ENCODE peak calls at places on chromosomes 5 and 9, in four cellular contexts. A, U, F and Q are unnamed samples.

GRCh38 chr9:107188376-107188775 is 94.7 kb upstream of the RAD23B start:
- DNase-seq in A (no peak), U (no peak), F (no peak), Q (no peak)

GRCh38 chr5:131769961-131770360 is 26.9 kb downstream of the FNIP1 start:
- DNase-seq in A (peak), U (no peak), F (no peak), Q (no peak)

GRCh38 chr5:68379275-68380026 is 163.9 kb downstream of the PIK3R1 start:
- DNase-seq in A (no peak), U (no peak), F (no peak), Q (no peak)

GRCh38 chr9:136403538-136403914 is 3.6 kb upstream of the SNAPC4 start:
- DNase-seq in A (no peak), U (no peak), F (no peak), Q (no peak)

GRCh38 chr5:73213566-73213998 is 40.6 kb downstream of the TMEM174 start:
- DNase-seq in A (no peak), U (peak), F (no peak), Q (no peak)

GRCh38 chr5:175876107-175876506 is 4.7 kb downstream of the CPLX2 start:
- DNase-seq in A (no peak), U (no peak), F (no peak), Q (no peak)

GRCh38 chr5:54186912-54187445 is 123.4 kb downstream of the ARL15 start:
- DNase-seq in A (no peak), U (no peak), F (no peak), Q (no peak)

GRCh38 chr9:2568689-2569088 is 52.9 kb upstream of the VLDLR start:
- DNase-seq in A (no peak), U (peak), F (no peak), Q (no peak)

GRCh38 chr9:132410642-132411041 is 631 bp downstream of the CFAP77 start:
- DNase-seq in A (no peak), U (no peak), F (no peak), Q (no peak)

GRCh38 chr5:159032656-159033350 is 66.9 kb downstream of the EBF1 start:
- DNase-seq in A (no peak), U (no peak), F (no peak), Q (no peak)

GRCh38 chr9:113678119-113678861 is 197.8 kb upstream of the ZNF618 start:
- DNase-seq in A (no peak), U (no peak), F (no peak), Q (no peak)

GRCh38 chr9:105435453-105435852 is 12.4 kb upstream of the FSD1L start:
- DNase-seq in A (no peak), U (no peak), F (no peak), Q (no peak)

GRCh38 chr9:104875897-104876296 is 52.1 kb downstream of the ABCA1 start:
- DNase-seq in A (no peak), U (no peak), F (no peak), Q (no peak)

GRCh38 chr5:67530609-67531255 is 334.1 kb upstream of the CD180 start:
- DNase-seq in A (no peak), U (no peak), F (no peak), Q (no peak)

GRCh38 chr9:112115955-112116354 is 59.1 kb downstream of the SUSD1 start:
- DNase-seq in A (no peak), U (no peak), F (no peak), Q (no peak)

GRCh38 chr5:157108961-157109360 is at the start of gene HAVCR2:
- DNase-seq in A (no peak), U (no peak), F (no peak), Q (peak)

GRCh38 chr9:33380390-33381094 is 21.8 kb downstream of the AQP7 start:
- DNase-seq in A (no peak), U (peak), F (no peak), Q (no peak)

GRCh38 chr9:71683598-71684235 is 84.6 kb downstream of the CEMIP2 start:
- DNase-seq in A (peak), U (no peak), F (no peak), Q (no peak)

GRCh38 chr9:6545017-6545691 is 100.4 kb downstream of the GLDC start:
- DNase-seq in A (no peak), U (peak), F (no peak), Q (no peak)

GRCh38 chr9:81722277-81722676 is 32.9 kb upstream of the TLE1 start:
- DNase-seq in A (no peak), U (no peak), F (no peak), Q (no peak)

GRCh38 chr5:33834334-33834733 is 57.5 kb downstream of the ADAMTS12 start:
- DNase-seq in A (peak), U (no peak), F (no peak), Q (no peak)

GRCh38 chr9:21331676-21332402 is 3.4 kb downstream of the KLHL9 start:
- DNase-seq in A (no peak), U (no peak), F (no peak), Q (no peak)

GRCh38 chr5:2594701-2595100 is 156.8 kb downstream of the IRX2 start:
- DNase-seq in A (no peak), U (no peak), F (no peak), Q (no peak)

GRCh38 chr5:59125961-59126360 is 543.1 kb downstream of the RAB3C start:
- DNase-seq in A (no peak), U (no peak), F (no peak), Q (no peak)

GRCh38 chr5:500491-500890 is 23.8 kb downstream of the SLC9A3 start:
- DNase-seq in A (no peak), U (no peak), F (no peak), Q (no peak)

GRCh38 chr9:69195019-69195418 is 20.9 kb downstream of the TJP2 start:
- DNase-seq in A (no peak), U (no peak), F (no peak), Q (no peak)

GRCh38 chr5:34652916-34653315 is 3.2 kb upstream of the RAI14 start:
- DNase-seq in A (no peak), U (no peak), F (no peak), Q (no peak)

GRCh38 chr9:78601957-78602565 is 305.1 kb downstream of the PSAT1 start:
- DNase-seq in A (peak), U (peak), F (peak), Q (peak)

GRCh38 chr9:9341203-9341602 is 1271.6 kb downstream of the PTPRD start:
- DNase-seq in A (no peak), U (no peak), F (no peak), Q (no peak)

DNA sequence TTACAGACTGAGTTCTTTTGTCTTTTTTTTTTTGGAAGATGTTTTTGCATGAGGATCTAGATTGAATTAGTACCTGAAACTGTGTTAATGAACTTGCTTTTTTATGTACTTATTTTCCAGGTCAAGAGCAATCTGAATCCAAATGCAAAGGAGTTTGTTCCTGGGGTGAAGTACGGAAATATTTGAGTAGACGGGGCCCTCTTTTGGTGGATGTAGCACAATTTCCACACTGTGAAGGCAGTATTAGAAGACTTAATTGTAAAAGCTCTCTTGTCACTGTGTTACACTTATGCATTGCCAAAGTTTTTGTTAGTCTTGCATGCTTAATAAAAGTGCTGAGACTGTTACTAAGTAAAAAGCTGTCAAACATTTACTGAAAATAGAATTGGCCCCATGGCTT is 14.5 kb downstream of the SLC23A1 start:
- DNase-seq in A (no peak), U (no peak), F (no peak), Q (peak)
- H3K27ac ChIP-seq in A (no peak), U (no peak), F (no peak), Q (no peak)

GRCh38 chr5:160694896-160695295 is 157.1 kb downstream of the ATP10B start:
- DNase-seq in A (no peak), U (no peak), F (no peak), Q (no peak)

GRCh38 chr5:160692272-160692671 is 159.7 kb downstream of the ATP10B start:
- DNase-seq in A (no peak), U (no peak), F (no peak), Q (no peak)

GRCh38 chr5:160697281-160697680 is 154.7 kb downstream of the ATP10B start:
- DNase-seq in A (no peak), U (no peak), F (no peak), Q (no peak)

GRCh38 chr5:160699301-160699700 is 152.7 kb downstream of the ATP10B start:
- DNase-seq in A (no peak), U (no peak), F (no peak), Q (no peak)

GRCh38 chr5:160693831-160694473 is 158.1 kb downstream of the ATP10B start:
- DNase-seq in A (no peak), U (no peak), F (no peak), Q (no peak)
- H3K4me2 ChIP-seq in A (no peak), U (no peak), F (no peak), Q (no peak)

GRCh38 chr9:127397722-127398647 is 1.0 kb downstream of the SLC2A8 start:
- DNase-seq in A (peak), U (peak), F (peak), Q (peak)
- H3K27ac ChIP-seq in A (no peak), U (peak), F (peak), Q (no peak)

GRCh38 chr9:110307191-110307590 is 30.5 kb downstream of the TXNDC8 start:
- DNase-seq in A (no peak), U (no peak), F (no peak), Q (no peak)

GRCh38 chr9:110303136-110303535 is 34.5 kb downstream of the TXNDC8 start:
- DNase-seq in A (peak), U (no peak), F (no peak), Q (no peak)

GRCh38 chr9:110309661-110310060 is 28.0 kb downstream of the TXNDC8 start:
- DNase-seq in A (no peak), U (no peak), F (no peak), Q (no peak)

DNA sequence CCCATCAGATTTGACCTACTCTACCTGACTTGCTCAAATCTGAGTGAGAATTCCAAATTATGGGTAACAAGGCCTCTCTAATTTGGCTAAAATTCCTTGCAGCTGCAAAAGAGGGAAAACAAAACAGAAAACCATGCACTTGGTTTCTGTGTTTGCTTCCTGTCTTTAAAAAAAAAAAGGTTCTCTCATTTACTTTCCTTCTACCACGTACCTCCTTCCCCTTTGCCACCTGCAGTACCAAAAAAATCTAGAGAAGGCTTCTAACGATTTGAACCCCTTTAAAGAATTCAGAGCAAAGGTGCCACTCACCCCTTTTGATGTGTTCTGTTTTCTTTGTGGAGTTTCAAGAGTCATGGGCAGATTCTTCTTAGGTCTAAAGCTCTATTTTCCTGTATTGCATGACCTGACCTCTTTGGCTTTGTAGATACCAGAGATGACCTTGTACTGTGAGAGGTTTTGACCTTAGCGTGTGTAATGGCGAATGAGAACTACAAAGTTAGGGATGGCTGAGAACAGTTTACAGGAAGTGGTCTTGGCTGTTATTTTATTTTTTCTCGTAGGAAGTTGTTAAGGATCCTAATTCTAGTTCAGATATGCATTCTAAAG is 29.1 kb downstream of the TXNDC8 start:
- DNase-seq in A (no peak), U (no peak), F (no peak), Q (peak)
- H3K4me2 ChIP-seq in A (no peak), U (no peak), F (no peak), Q (peak)

GRCh38 chr5:89213584-89213983 is 330.6 kb upstream of the MEF2C start:
- DNase-seq in A (peak), U (no peak), F (no peak), Q (no peak)

GRCh38 chr5:89208392-89208791 is 325.4 kb upstream of the MEF2C start:
- DNase-seq in A (no peak), U (no peak), F (no peak), Q (no peak)

GRCh38 chr5:89211836-89212235 is 328.9 kb upstream of the MEF2C start:
- DNase-seq in A (peak), U (no peak), F (no peak), Q (no peak)
- H3K27ac ChIP-seq in A (no peak), U (no peak), F (no peak), Q (no peak)

DNA sequence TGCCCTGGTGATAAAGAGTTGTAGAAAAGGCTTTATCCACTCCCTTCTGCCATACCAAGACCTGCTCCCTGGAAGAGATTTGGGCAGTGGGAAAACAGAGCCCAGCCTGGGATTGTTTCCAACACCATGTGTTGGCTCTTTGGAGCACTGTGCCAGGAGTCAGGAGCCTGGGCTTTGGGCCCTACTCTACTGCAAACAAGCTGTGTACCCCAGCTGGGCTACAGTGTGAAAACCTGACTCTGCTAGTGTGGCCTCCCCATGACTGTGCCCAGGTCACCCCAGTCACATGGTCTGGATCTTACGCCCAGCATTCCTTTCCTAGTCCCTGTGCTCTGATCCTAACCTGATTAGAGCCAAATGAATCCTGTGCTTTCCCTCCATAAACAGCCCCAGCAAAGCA is 39.3 kb upstream of the SHB start:
- DNase-seq in A (no peak), U (no peak), F (no peak), Q (no peak)
- H3K4me2 ChIP-seq in A (no peak), U (no peak), F (peak), Q (no peak)

GRCh38 chr5:149581931-149582768 is 852 bp downstream of the ARHGEF37 start:
- DNase-seq in A (peak), U (no peak), F (no peak), Q (no peak)
- H3K27ac ChIP-seq in A (peak), U (peak), F (no peak), Q (no peak)

DNA sequence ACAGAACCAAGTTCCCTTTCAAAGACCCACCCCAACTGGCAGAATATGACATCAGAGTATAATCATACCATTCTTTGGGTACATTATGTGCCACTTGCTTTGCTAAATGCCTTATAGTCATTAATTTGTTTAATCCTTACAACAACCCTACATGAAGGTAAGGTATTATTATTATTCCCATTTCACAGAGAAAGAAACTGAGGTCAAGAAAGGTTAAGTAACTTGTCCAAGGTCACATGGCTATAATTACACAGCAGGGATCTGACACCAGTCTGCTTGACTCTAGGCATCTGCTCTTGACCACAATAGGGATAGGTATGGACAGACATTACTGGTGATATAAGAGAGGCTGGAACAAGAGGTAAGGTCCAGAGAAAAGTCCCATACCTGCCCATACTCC is 1.2 kb downstream of the FCHSD1 start:
- DNase-seq in A (no peak), U (no peak), F (no peak), Q (no peak)
- H3K4me2 ChIP-seq in A (no peak), U (no peak), F (peak), Q (peak)